ENCODE peak calls at places on chromosomes 2 and 18, in six cellular contexts. One of them, this sample, is unnamed.
A peak's percentile ranks its signal among the peaks of the same experiment; 100 is the strongest.

GRCh38 chr2:10597956-10598355 is 91.8 kb downstream of the NOL10 start:
- DNase-seq in fibroblast of pulmonary artery: no peak
- DNase-seq in uterus: no peak
- DNase-seq in A549: no peak
- DNase-seq in tibial artery: no peak
- DNase-seq in cardiac fibroblast: no peak
- DNase-seq in this sample: no peak

GRCh38 chr2:75627902-75628504 is 18.6 kb upstream of the MRPL19 start:
- DNase-seq in A549: peak; percentile 82
- DNase-seq in uterus: peak; percentile 50
- DNase-seq in tibial artery: peak; percentile 64
- DNase-seq in cardiac fibroblast: peak; percentile 83
- DNase-seq in fibroblast of pulmonary artery: peak; percentile 86
- DNase-seq in this sample: peak; percentile 79

GRCh38 chr2:74444498-74445318 is 3.0 kb upstream of the RTKN start:
- DNase-seq in cardiac fibroblast: no peak
- DNase-seq in fibroblast of pulmonary artery: no peak
- DNase-seq in tibial artery: no peak
- DNase-seq in A549: no peak
- DNase-seq in uterus: no peak
- DNase-seq in this sample: no peak

GRCh38 chr2:217248312-217248935 is 388.6 kb upstream of the TNP1 start:
- DNase-seq in cardiac fibroblast: peak; percentile 75
- DNase-seq in fibroblast of pulmonary artery: peak; percentile 35
- DNase-seq in uterus: peak; percentile 83
- DNase-seq in A549: no peak
- DNase-seq in tibial artery: peak; percentile 67
- DNase-seq in this sample: no peak

GRCh38 chr2:103445356-103445755 is 683.5 kb downstream of the TMEM182 start:
- DNase-seq in cardiac fibroblast: no peak
- DNase-seq in A549: no peak
- DNase-seq in tibial artery: no peak
- DNase-seq in uterus: no peak
- DNase-seq in fibroblast of pulmonary artery: no peak
- DNase-seq in this sample: no peak

GRCh38 chr2:26786207-26787023 is 559 bp downstream of the CENPA start:
- DNase-seq in fibroblast of pulmonary artery: no peak
- DNase-seq in tibial artery: no peak
- DNase-seq in A549: no peak
- DNase-seq in uterus: no peak
- DNase-seq in cardiac fibroblast: no peak
- DNase-seq in this sample: no peak

GRCh38 chr2:211407076-211407475 is 850.7 kb downstream of the CPS1 start:
- DNase-seq in uterus: no peak
- DNase-seq in fibroblast of pulmonary artery: no peak
- DNase-seq in tibial artery: no peak
- DNase-seq in cardiac fibroblast: no peak
- DNase-seq in A549: no peak
- DNase-seq in this sample: no peak

GRCh38 chr18:12307251-12307736 is 747 bp upstream of the TUBB6 start:
- DNase-seq in cardiac fibroblast: peak; percentile 75
- DNase-seq in fibroblast of pulmonary artery: peak; percentile 78
- DNase-seq in A549: no peak
- DNase-seq in tibial artery: peak; percentile 73
- DNase-seq in uterus: peak; percentile 76
- DNase-seq in this sample: peak; percentile 77

GRCh38 chr2:207768168-207768890 is 1.4 kb downstream of the FZD5 start:
- DNase-seq in fibroblast of pulmonary artery: peak; percentile 40
- DNase-seq in A549: peak; percentile 67
- DNase-seq in tibial artery: peak; percentile 47
- DNase-seq in cardiac fibroblast: peak; percentile 58
- DNase-seq in uterus: peak; percentile 33
- DNase-seq in this sample: peak; percentile 39

GRCh38 chr2:219109468-219109867 is 48.7 kb upstream of the IHH start:
- DNase-seq in cardiac fibroblast: no peak
- DNase-seq in uterus: no peak
- DNase-seq in tibial artery: no peak
- DNase-seq in fibroblast of pulmonary artery: no peak
- DNase-seq in A549: no peak
- DNase-seq in this sample: no peak

GRCh38 chr2:85504434-85505261 is 34.3 kb upstream of the MAT2A start:
- DNase-seq in cardiac fibroblast: peak; percentile 88
- DNase-seq in A549: peak; percentile 75
- DNase-seq in tibial artery: peak; percentile 81
- DNase-seq in fibroblast of pulmonary artery: peak; percentile 87
- DNase-seq in uterus: peak; percentile 26
- DNase-seq in this sample: peak; percentile 99

GRCh38 chr2:181348091-181348837 is 108.9 kb upstream of the ITGA4 start:
- DNase-seq in cardiac fibroblast: no peak
- DNase-seq in tibial artery: no peak
- DNase-seq in A549: no peak
- DNase-seq in uterus: no peak
- DNase-seq in fibroblast of pulmonary artery: no peak
- DNase-seq in this sample: no peak

GRCh38 chr2:218953366-218953954 is 6.0 kb upstream of the CDK5R2 start:
- DNase-seq in cardiac fibroblast: no peak
- DNase-seq in tibial artery: no peak
- DNase-seq in fibroblast of pulmonary artery: no peak
- DNase-seq in uterus: no peak
- DNase-seq in A549: no peak
- DNase-seq in this sample: no peak

GRCh38 chr2:157302492-157303099 is 23.0 kb downstream of the ERMN start:
- DNase-seq in fibroblast of pulmonary artery: peak; percentile 68
- DNase-seq in uterus: no peak
- DNase-seq in A549: peak; percentile 44
- DNase-seq in cardiac fibroblast: peak; percentile 66
- DNase-seq in tibial artery: no peak
- DNase-seq in this sample: peak; percentile 56

GRCh38 chr2:9143264-9143815 is 63.3 kb upstream of the ASAP2 start:
- DNase-seq in tibial artery: no peak
- DNase-seq in A549: no peak
- DNase-seq in fibroblast of pulmonary artery: no peak
- DNase-seq in cardiac fibroblast: no peak
- DNase-seq in uterus: no peak
- DNase-seq in this sample: no peak

GRCh38 chr2:235638541-235639192 is 144.8 kb downstream of the AGAP1 start:
- DNase-seq in fibroblast of pulmonary artery: no peak
- DNase-seq in cardiac fibroblast: no peak
- DNase-seq in uterus: no peak
- DNase-seq in A549: no peak
- DNase-seq in tibial artery: no peak
- DNase-seq in this sample: no peak

GRCh38 chr2:191976436-191976835 is 129.5 kb upstream of the CAVIN2 start:
- DNase-seq in A549: peak; percentile 1
- DNase-seq in cardiac fibroblast: peak; percentile 72
- DNase-seq in fibroblast of pulmonary artery: peak; percentile 88
- DNase-seq in tibial artery: no peak
- DNase-seq in uterus: no peak
- DNase-seq in this sample: peak; percentile 73

GRCh38 chr2:126448611-126449010 is 207.3 kb upstream of the GYPC start:
- DNase-seq in fibroblast of pulmonary artery: no peak
- DNase-seq in cardiac fibroblast: no peak
- DNase-seq in tibial artery: no peak
- DNase-seq in A549: no peak
- DNase-seq in uterus: no peak
- DNase-seq in this sample: no peak

GRCh38 chr2:112692914-112693313 is 27.9 kb upstream of the NT5DC4 start:
- DNase-seq in tibial artery: no peak
- DNase-seq in uterus: no peak
- DNase-seq in A549: peak; percentile 20
- DNase-seq in cardiac fibroblast: no peak
- DNase-seq in fibroblast of pulmonary artery: no peak
- DNase-seq in this sample: no peak

GRCh38 chr2:174341301-174341994 is 6.7 kb downstream of the SP9 start:
- DNase-seq in uterus: peak; percentile 80
- DNase-seq in fibroblast of pulmonary artery: peak; percentile 87
- DNase-seq in tibial artery: peak; percentile 82
- DNase-seq in A549: peak; percentile 88
- DNase-seq in cardiac fibroblast: peak; percentile 88
- DNase-seq in this sample: peak; percentile 77

GRCh38 chr2:40002339-40002738 is 223.3 kb upstream of the THUMPD2 start:
- DNase-seq in cardiac fibroblast: no peak
- DNase-seq in tibial artery: no peak
- DNase-seq in A549: no peak
- DNase-seq in fibroblast of pulmonary artery: no peak
- DNase-seq in uterus: no peak
- DNase-seq in this sample: no peak

GRCh38 chr18:4734903-4735302 is 279.8 kb upstream of the DLGAP1 start:
- DNase-seq in uterus: no peak
- DNase-seq in A549: no peak
- DNase-seq in fibroblast of pulmonary artery: no peak
- DNase-seq in tibial artery: no peak
- DNase-seq in cardiac fibroblast: no peak
- DNase-seq in this sample: no peak

GRCh38 chr2:101427743-101428142 is 40.4 kb upstream of the CREG2 start:
- DNase-seq in tibial artery: no peak
- DNase-seq in A549: no peak
- DNase-seq in uterus: no peak
- DNase-seq in cardiac fibroblast: no peak
- DNase-seq in fibroblast of pulmonary artery: no peak
- DNase-seq in this sample: no peak
- H3K4me3 ChIP-seq in tibial artery: no peak overlapping the region
- H3K4me3 ChIP-seq in A549: no peak overlapping the region
- H3K4me3 ChIP-seq in uterus: no peak overlapping the region
- H3K4me3 ChIP-seq in cardiac fibroblast: no peak overlapping the region
- H3K4me3 ChIP-seq in fibroblast of pulmonary artery: no peak overlapping the region
- H3K4me3 ChIP-seq in this sample: no peak overlapping the region

DNA sequence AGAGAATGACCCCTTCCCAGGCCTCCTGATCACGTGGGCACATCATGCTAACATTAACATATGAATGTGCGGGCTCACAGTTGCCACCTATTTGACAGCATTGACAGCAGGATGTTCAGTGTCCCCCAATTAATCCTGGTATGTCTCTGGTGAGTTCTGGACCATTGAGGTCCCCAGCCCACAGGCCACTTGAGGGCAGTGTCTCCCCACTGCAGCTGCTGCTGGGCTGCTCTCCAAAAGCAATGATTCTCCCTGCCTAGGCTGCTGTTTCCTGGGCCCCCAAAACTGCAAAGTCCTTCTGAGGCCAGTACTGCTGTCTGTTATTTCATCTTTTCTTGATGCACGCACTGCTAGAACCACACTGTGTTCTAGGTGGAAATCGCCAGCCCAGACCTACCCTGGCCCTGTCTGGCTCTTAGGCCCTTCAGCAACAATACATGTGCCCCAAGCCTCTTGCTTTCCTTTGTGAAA is 52.7 kb upstream of the MAPK4 start:
- DNase-seq in fibroblast of pulmonary artery: peak; percentile 38
- DNase-seq in tibial artery: peak; percentile 25
- DNase-seq in uterus: no peak
- DNase-seq in A549: peak; percentile 12
- DNase-seq in cardiac fibroblast: peak; percentile 46
- DNase-seq in this sample: peak; percentile 27
- TF ChIP-seq CTCF in fibroblast of pulmonary artery: peak; percentile 55
- TF ChIP-seq CTCF in tibial artery: peak; percentile 75
- TF ChIP-seq CTCF in uterus: peak; percentile 38
- TF ChIP-seq CTCF in A549: peak; percentile 44
- TF ChIP-seq CTCF in cardiac fibroblast: peak; percentile 63
- TF ChIP-seq CTCF in this sample: peak; percentile 59

GRCh38 chr2:196499686-196500085 is 139.8 kb upstream of the CCDC150 start:
- DNase-seq in A549: no peak
- DNase-seq in fibroblast of pulmonary artery: no peak
- DNase-seq in uterus: no peak
- DNase-seq in cardiac fibroblast: no peak
- DNase-seq in tibial artery: no peak
- DNase-seq in this sample: no peak

GRCh38 chr2:196502413-196502812 is 137.1 kb upstream of the CCDC150 start:
- DNase-seq in tibial artery: no peak
- DNase-seq in A549: no peak
- DNase-seq in fibroblast of pulmonary artery: no peak
- DNase-seq in uterus: no peak
- DNase-seq in cardiac fibroblast: no peak
- DNase-seq in this sample: no peak

GRCh38 chr2:196500686-196501431 is 138.7 kb upstream of the CCDC150 start:
- DNase-seq in A549: peak; percentile 12
- DNase-seq in cardiac fibroblast: no peak
- DNase-seq in fibroblast of pulmonary artery: no peak
- DNase-seq in tibial artery: no peak
- DNase-seq in uterus: no peak
- DNase-seq in this sample: peak; percentile 60

GRCh38 chr2:196503398-196503797 is 136.1 kb upstream of the CCDC150 start:
- DNase-seq in cardiac fibroblast: no peak
- DNase-seq in fibroblast of pulmonary artery: no peak
- DNase-seq in A549: no peak
- DNase-seq in tibial artery: no peak
- DNase-seq in uterus: no peak
- DNase-seq in this sample: no peak

GRCh38 chr2:196504788-196505187 is 134.7 kb upstream of the CCDC150 start:
- DNase-seq in cardiac fibroblast: no peak
- DNase-seq in fibroblast of pulmonary artery: no peak
- DNase-seq in A549: no peak
- DNase-seq in tibial artery: no peak
- DNase-seq in uterus: no peak
- DNase-seq in this sample: no peak
- H3K4me3 ChIP-seq in cardiac fibroblast: no peak overlapping the region
- H3K4me3 ChIP-seq in fibroblast of pulmonary artery: no peak overlapping the region
- H3K4me3 ChIP-seq in A549: no peak overlapping the region
- H3K4me3 ChIP-seq in tibial artery: no peak overlapping the region
- H3K4me3 ChIP-seq in uterus: no peak overlapping the region
- H3K4me3 ChIP-seq in this sample: no peak overlapping the region

DNA sequence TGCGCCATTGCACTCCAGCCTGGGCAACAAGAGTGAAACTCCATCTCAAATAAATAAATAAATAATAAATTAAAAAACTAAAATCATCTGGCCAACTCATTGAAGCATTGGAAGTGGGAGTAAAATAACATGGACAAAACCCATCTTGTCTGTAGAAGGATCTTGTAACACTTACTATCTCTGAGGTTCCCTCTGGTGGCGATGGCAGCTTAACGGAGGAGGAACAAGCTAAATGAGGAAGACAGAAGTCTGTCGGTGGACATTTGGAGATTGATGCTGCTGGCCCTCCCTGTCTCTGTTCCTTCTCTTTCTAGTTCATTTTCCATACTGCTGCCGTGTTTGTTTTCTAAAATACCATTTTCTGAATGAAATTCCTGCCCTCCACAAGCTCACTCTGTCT is 43.4 kb downstream of the ZCCHC2 start:
- DNase-seq in uterus: peak; percentile 39
- DNase-seq in A549: peak; percentile 42
- DNase-seq in fibroblast of pulmonary artery: peak; percentile 30
- DNase-seq in cardiac fibroblast: peak; percentile 44
- DNase-seq in tibial artery: peak; percentile 75
- DNase-seq in this sample: peak; percentile 36
- TF ChIP-seq CTCF in uterus: no peak
- TF ChIP-seq CTCF in A549: peak; percentile 11
- TF ChIP-seq CTCF in fibroblast of pulmonary artery: peak; percentile 18
- TF ChIP-seq CTCF in cardiac fibroblast: peak; percentile 22
- TF ChIP-seq CTCF in tibial artery: peak; percentile 26
- TF ChIP-seq CTCF in this sample: peak; percentile 20

This sample was measured in fibroblast of mammary gland.